ENCODE peak calls at places on chromosomes 12 and 14, in seven cellular contexts. C, D, I, K, A, X and E are unnamed samples.

GRCh38 chr14:36057452-36058142 is 118.9 kb downstream of the PTCSC3 start:
- DNase-seq in C (no peak), D (no peak), I (no peak), K (no peak), A (no peak), X (no peak), E (no peak)

GRCh38 chr12:121748571-121749265 is 36.2 kb downstream of the TMEM120B start:
- DNase-seq in C (no peak), D (no peak), I (no peak), K (no peak), A (no peak), X (peak; percentile 26), E (peak; percentile 85)

GRCh38 chr12:49296836-49297694 is 2.1 kb downstream of the PRPH start:
- DNase-seq in C (no peak), D (no peak), I (peak; percentile 25), K (peak; percentile 60), A (no peak), X (no peak), E (no peak)

GRCh38 chr12:26994109-26994508 is 20.1 kb downstream of the TM7SF3 start:
- DNase-seq in C (no peak), D (no peak), I (no peak), K (no peak), A (no peak), X (no peak), E (no peak)

GRCh38 chr12:117439531-117440001 is 78.1 kb upstream of the NOS1 start:
- DNase-seq in C (no peak), D (no peak), I (no peak), K (no peak), A (no peak), X (peak; percentile 4), E (no peak)

GRCh38 chr12:49126852-49127763 is 4.1 kb downstream of the TUBA1B start:
- DNase-seq in C (peak; percentile 10), D (no peak), I (no peak), K (no peak), A (no peak), X (no peak), E (no peak)

GRCh38 chr14:39228509-39229221 is 5.0 kb upstream of the MIA2 start:
- DNase-seq in C (no peak), D (no peak), I (no peak), K (no peak), A (no peak), X (no peak), E (no peak)

GRCh38 chr14:52824479-52824878 is 33.1 kb upstream of the GNPNAT1 start:
- DNase-seq in C (no peak), D (no peak), I (no peak), K (no peak), A (no peak), X (no peak), E (no peak)

GRCh38 chr12:108239378-108239777 is 99.7 kb downstream of the CMKLR1 start:
- DNase-seq in C (no peak), D (no peak), I (no peak), K (no peak), A (no peak), X (no peak), E (no peak)

GRCh38 chr14:52188381-52188780 is 79.1 kb upstream of the PTGDR start:
- DNase-seq in C (no peak), D (no peak), I (no peak), K (no peak), A (no peak), X (no peak), E (no peak)

GRCh38 chr12:111066744-111067437 is 146.5 kb upstream of the MYL2 start:
- DNase-seq in C (no peak), D (no peak), I (no peak), K (no peak), A (peak; percentile 42), X (no peak), E (no peak)

GRCh38 chr14:61033851-61034250 is 52.8 kb downstream of the SLC38A6 start:
- DNase-seq in C (no peak), D (no peak), I (no peak), K (no peak), A (no peak), X (no peak), E (no peak)

GRCh38 chr14:69059658-69060648 is 80.9 kb upstream of the ACTN1 start:
- DNase-seq in C (no peak), D (no peak), I (no peak), K (peak; percentile 74), A (no peak), X (no peak), E (no peak)

GRCh38 chr14:52154992-52155655 is 86.3 kb upstream of the NID2 start:
- DNase-seq in C (no peak), D (no peak), I (peak; percentile 27), K (no peak), A (no peak), X (no peak), E (no peak)

GRCh38 chr14:55908071-55908470 is 210.1 kb upstream of the PELI2 start:
- DNase-seq in C (no peak), D (no peak), I (no peak), K (no peak), A (no peak), X (no peak), E (no peak)

GRCh38 chr12:64931981-64932380 is 107.5 kb downstream of the TBC1D30 start:
- DNase-seq in C (no peak), D (no peak), I (no peak), K (no peak), A (no peak), X (no peak), E (no peak)

GRCh38 chr12:88814789-88815188 is 234.5 kb upstream of the KITLG start:
- DNase-seq in C (no peak), D (no peak), I (no peak), K (no peak), A (no peak), X (no peak), E (no peak)
- H3K9me3 ChIP-seq in C (no peaks in the 10 kb centered on the region), D (no peaks in the 10 kb centered on the region), I (no peaks in the 10 kb centered on the region), K (no peaks in the 10 kb centered on the region), A (no peaks in the 10 kb centered on the region), X (peaks cover 10% of the 10 kb centered on the region), E (no peaks in the 10 kb centered on the region)

DNA sequence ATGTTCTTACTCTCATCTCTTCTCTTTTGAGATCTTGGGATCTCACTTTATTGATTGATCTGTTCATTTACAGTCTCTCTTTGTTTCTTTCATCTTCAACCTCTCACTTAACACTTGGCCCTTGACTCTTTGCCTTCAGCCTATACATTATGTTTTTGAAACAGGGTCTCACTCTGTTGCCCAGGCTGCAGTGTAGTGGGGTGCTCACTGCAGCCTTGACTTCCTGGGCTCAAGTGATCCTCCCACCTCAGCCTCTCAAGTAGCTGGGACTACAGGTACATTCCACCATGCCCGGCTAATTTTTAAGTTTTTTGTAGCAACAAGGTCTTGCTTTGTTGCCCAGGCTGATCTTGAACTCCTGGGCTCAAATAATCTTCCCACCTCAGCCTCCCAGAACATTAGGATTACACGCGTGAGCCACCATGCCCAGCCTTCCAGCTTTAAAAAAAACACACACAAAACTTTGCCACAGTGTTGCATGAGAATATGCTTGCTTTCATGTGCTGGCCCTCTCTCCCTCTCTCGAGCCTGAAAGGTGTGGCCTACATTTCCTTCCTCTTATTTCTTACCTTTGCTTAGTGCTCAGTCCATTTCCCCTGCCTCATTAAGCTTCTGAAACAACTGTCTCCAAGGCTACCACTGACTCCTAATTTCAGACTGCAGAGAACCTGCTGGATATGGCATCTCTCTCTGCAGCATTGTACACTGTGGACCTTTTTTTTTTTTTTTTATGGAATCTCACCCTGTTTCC is 9.9 kb downstream of the DIP2B start:
- DNase-seq in C (no peak), D (peak; percentile 50), I (no peak), K (no peak), A (peak; percentile 44), X (no peak), E (no peak)
- H3K4me1 ChIP-seq in C (peaks cover 46% of the 10 kb centered on the region), D (peaks cover 27% of the 10 kb centered on the region), I (peaks cover 78% of the 10 kb centered on the region), K (peaks cover 20% of the 10 kb centered on the region), A (peaks cover 36% of the 10 kb centered on the region), X (peaks cover 3% of the 10 kb centered on the region), E (peaks cover 6% of the 10 kb centered on the region)

GRCh38 chr14:93064411-93065271 is 51.1 kb downstream of the ITPK1 start:
- DNase-seq in C (no peak), D (no peak), I (no peak), K (peak; percentile 88), A (no peak), X (peak; percentile 40), E (no peak)
- H3K27ac ChIP-seq in C (no peak overlapping the region), D (peak overlapping the region; percentile 55), I (no peak overlapping the region), K (peak overlapping the region; percentile 71), A (no peak overlapping the region), X (peak overlapping the region; percentile 44), E (no peak overlapping the region)

DNA sequence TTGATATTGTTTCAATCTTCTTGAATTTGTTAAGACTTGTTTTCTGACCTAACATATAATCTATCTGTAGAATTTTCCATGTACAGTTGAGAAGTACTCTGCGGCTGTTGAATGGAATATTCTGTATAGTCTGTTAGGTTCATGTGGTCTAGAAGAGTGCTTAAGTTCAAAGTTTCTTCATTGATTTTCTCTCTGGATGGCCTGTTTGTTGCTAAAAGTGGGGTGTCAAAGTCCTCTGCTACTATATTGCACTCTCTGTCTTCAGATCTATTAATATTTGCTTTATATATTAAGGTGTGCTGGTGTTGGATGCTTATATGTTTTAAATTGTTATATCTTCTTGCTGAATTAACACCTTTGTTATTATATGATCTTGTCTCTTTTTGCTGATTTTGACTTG is 290.9 kb upstream of the STXBP6 start:
- DNase-seq in C (no peak), D (no peak), I (no peak), K (no peak), A (no peak), X (no peak), E (no peak)
- H3K9me3 ChIP-seq in C (no peaks in the 10 kb centered on the region), D (peaks cover 4% of the 10 kb centered on the region), I (no peaks in the 10 kb centered on the region), K (no peaks in the 10 kb centered on the region), A (no peaks in the 10 kb centered on the region), X (peaks cover 35% of the 10 kb centered on the region), E (no peaks in the 10 kb centered on the region)

DNA sequence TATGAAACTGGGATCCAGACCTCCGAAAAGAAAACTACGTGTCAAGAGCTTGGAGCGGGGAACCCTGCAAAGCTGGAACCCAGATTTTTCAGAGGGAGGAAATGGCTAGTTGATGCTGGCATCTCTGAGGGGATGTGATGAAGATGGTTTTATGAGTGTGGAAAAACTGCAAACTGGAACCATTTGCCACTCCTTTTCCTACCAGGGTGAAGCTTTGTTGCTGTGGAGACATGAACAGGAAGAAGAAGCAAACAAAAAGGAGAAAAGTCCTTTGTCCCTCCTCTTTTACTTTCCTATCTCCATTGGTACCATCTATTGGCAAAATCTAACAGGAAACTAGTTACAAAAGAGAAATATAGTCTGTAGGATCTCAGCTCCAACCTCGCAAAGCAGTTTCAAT is 39.2 kb downstream of the CDK17 start:
- DNase-seq in C (no peak), D (no peak), I (no peak), K (no peak), A (no peak), X (no peak), E (no peak)
- H3K4me1 ChIP-seq in C (peaks cover 16% of the 10 kb centered on the region), D (no peaks in the 10 kb centered on the region), I (peaks cover 78% of the 10 kb centered on the region), K (peaks cover 16% of the 10 kb centered on the region), A (peaks cover 13% of the 10 kb centered on the region), X (no peaks in the 10 kb centered on the region), E (peaks cover 4% of the 10 kb centered on the region)